ENCODE peak calls at places on chromosomes 2 and 18, in seven cellular contexts. Q is lower lobe of right lung, P is spleen, L is heart right ventricle, T is fibroblast of the aortic adventitia, X is cardiac fibroblast, G is body of pancreas. H is an unnamed sample.
A peak's percentile ranks its signal among the peaks of the same experiment; 100 is the strongest.

GRCh38 chr18:33113421-33113820 is 327.1 kb downstream of the CCDC178 start:
- DNase-seq in Q (no peak), P (no peak), L (no peak), T (no peak), X (no peak), G (no peak), H (no peak)

GRCh38 chr2:77296791-77297190 is 225.4 kb downstream of the LRRTM4 start:
- DNase-seq in Q (no peak), P (no peak), L (no peak), T (no peak), X (no peak), G (no peak), H (no peak)

GRCh38 chr2:202831241-202831997 is 40.1 kb downstream of the ICA1L start:
- DNase-seq in Q (no peak), P (no peak), L (no peak), T (peak; percentile 71), X (peak; percentile 74), G (peak; percentile 52), H (peak; percentile 78)

GRCh38 chr2:237968048-237968862 is 1.4 kb downstream of the UBE2F start:
- DNase-seq in Q (no peak), P (peak; percentile 80), L (no peak), T (peak; percentile 84), X (peak; percentile 76), G (peak; percentile 23), H (peak; percentile 88)

GRCh38 chr2:99905025-99905424 is 237.4 kb downstream of the AFF3 start:
- DNase-seq in Q (no peak), P (no peak), L (no peak), T (no peak), X (no peak), G (no peak), H (no peak)

GRCh38 chr2:152509772-152510491 is 175.0 kb downstream of the FMNL2 start:
- DNase-seq in Q (no peak), P (no peak), L (no peak), T (no peak), X (no peak), G (no peak), H (no peak)

GRCh38 chr18:48795696-48796095 is 155.1 kb downstream of the SMAD7 start:
- DNase-seq in Q (no peak), P (peak; percentile 15), L (no peak), T (no peak), X (no peak), G (no peak), H (no peak)

GRCh38 chr18:1585881-1586488 is 681.3 kb downstream of the ADCYAP1 start:
- DNase-seq in Q (no peak), P (no peak), L (no peak), T (peak; percentile 58), X (peak; percentile 45), G (no peak), H (peak; percentile 62)

GRCh38 chr2:205321240-205321639 is 361.1 kb upstream of the NRP2 start:
- DNase-seq in Q (no peak), P (no peak), L (no peak), T (peak; percentile 78), X (peak; percentile 72), G (no peak), H (peak; percentile 71)

GRCh38 chr2:237227190-237227988 is 141.7 kb downstream of the COPS8 start:
- DNase-seq in Q (no peak), P (no peak), L (no peak), T (peak; percentile 95), X (peak; percentile 95), G (no peak), H (peak; percentile 92)

GRCh38 chr2:36343601-36344000 is 12.0 kb upstream of the CRIM1 start:
- DNase-seq in Q (no peak), P (no peak), L (no peak), T (no peak), X (peak; percentile 44), G (no peak), H (no peak)

GRCh38 chr2:21052044-21052443 is 8.2 kb upstream of the APOB start:
- DNase-seq in Q (no peak), P (no peak), L (no peak), T (no peak), X (no peak), G (no peak), H (no peak)

GRCh38 chr2:21054011-21054410 is 10.1 kb upstream of the APOB start:
- DNase-seq in Q (no peak), P (no peak), L (no peak), T (no peak), X (no peak), G (no peak), H (no peak)

GRCh38 chr2:21057097-21057496 is 13.2 kb upstream of the APOB start:
- DNase-seq in Q (no peak), P (no peak), L (no peak), T (no peak), X (no peak), G (no peak), H (no peak)

GRCh38 chr2:21055879-21056790 is 12.3 kb upstream of the APOB start:
- DNase-seq in Q (no peak), P (no peak), L (no peak), T (no peak), X (no peak), G (no peak), H (no peak)

GRCh38 chr2:21055451-21055850 is 11.6 kb upstream of the APOB start:
- DNase-seq in Q (no peak), P (no peak), L (no peak), T (no peak), X (no peak), G (no peak), H (no peak)
- H3K4me3 ChIP-seq in Q (no peak overlapping the region), P (no peak overlapping the region), L (no peak overlapping the region), T (no peak overlapping the region), X (no peak overlapping the region), G (no peak overlapping the region), H (no peak overlapping the region)

GRCh38 chr2:12173271-12173942 is 427.0 kb downstream of the LPIN1 start:
- DNase-seq in Q (no peak), P (no peak), L (no peak), T (peak; percentile 22), X (peak; percentile 26), G (no peak), H (peak; percentile 61)
- TF ChIP-seq CTCF in Q (no peak), P (no peak), L (no peak), T (peak; percentile 47), X (peak; percentile 44), G (no peak), H (peak; percentile 75)

GRCh38 chr2:173359231-173359630 is 4.6 kb downstream of the CDCA7 start:
- DNase-seq in Q (no peak), P (no peak), L (no peak), T (no peak), X (no peak), G (no peak), H (peak; percentile 7)

GRCh38 chr2:173355132-173355865 is 627 bp downstream of the CDCA7 start:
- DNase-seq in Q (peak; percentile 61), P (peak; percentile 86), L (peak; percentile 37), T (peak; percentile 54), X (peak; percentile 57), G (peak; percentile 41), H (peak; percentile 59)

GRCh38 chr2:173358617-173359016 is 3.9 kb downstream of the CDCA7 start:
- DNase-seq in Q (no peak), P (no peak), L (no peak), T (no peak), X (no peak), G (no peak), H (no peak)

GRCh38 chr2:173355866-173356508 is 1.3 kb downstream of the CDCA7 start:
- DNase-seq in Q (no peak), P (no peak), L (no peak), T (no peak), X (no peak), G (no peak), H (no peak)

DNA sequence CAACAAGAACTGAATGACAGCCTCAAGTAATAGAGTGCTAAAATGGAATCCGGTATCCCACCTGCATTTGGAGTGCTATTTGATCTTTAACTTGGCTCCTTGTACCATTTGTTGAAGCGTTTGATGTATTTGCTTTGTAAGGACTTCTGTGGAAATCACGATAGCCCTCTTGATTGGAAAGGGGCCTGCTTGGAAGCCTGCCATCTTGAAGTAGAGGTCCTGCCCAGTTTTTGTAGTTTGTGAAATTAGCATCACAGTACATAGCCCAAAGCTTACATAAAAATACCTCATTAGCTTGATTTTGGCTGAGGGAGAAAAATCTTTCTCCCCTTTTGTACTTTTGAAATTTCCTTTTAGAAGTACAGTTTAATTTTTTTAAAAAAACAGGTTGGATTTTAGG is 2.7 kb downstream of the CDCA7 start:
- DNase-seq in Q (no peak), P (no peak), L (no peak), T (peak; percentile 2), X (no peak), G (no peak), H (no peak)
- H3K4me3 ChIP-seq in Q (no peak overlapping the region), P (no peak overlapping the region), L (no peak overlapping the region), T (no peak overlapping the region), X (no peak overlapping the region), G (no peak overlapping the region), H (no peak overlapping the region)

DNA sequence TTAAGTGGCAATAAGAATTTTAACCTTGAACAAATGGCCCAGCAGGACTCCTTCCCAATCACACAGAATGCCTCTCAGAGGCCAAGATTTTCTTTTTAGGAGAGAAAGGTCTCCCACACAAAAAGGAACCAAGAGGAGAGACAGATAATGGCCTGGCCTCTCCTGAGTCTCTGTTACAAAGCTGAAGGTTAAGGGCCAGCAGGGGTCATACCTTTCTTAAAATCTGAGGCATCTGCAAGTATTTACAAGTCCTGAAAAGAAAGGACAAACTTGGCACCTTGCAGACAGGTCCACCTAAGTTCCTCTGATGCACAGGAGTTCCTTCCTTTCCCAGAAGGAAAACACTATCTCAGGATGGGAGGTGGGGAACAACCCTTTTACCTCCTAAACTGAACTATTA is 142.3 kb downstream of the TMEM163 start:
- DNase-seq in Q (no peak), P (no peak), L (no peak), T (no peak), X (no peak), G (no peak), H (no peak)
- TF ChIP-seq CTCF in Q (no peak), P (no peak), L (no peak), T (no peak), X (no peak), G (no peak), H (no peak)

GRCh38 chr18:76484749-76485387 is 10.2 kb downstream of the ZNF516 start:
- DNase-seq in Q (no peak), P (no peak), L (no peak), T (no peak), X (no peak), G (no peak), H (no peak)
- H3K4me3 ChIP-seq in Q (no peak overlapping the region), P (no peak overlapping the region), L (no peak overlapping the region), T (no peak overlapping the region), X (no peak overlapping the region), G (no peak overlapping the region), H (no peak overlapping the region)

GRCh38 chr2:220279372-220279771 is 651.9 kb downstream of the SLC4A3 start:
- DNase-seq in Q (no peak), P (no peak), L (no peak), T (peak; percentile 94), X (peak; percentile 79), G (no peak), H (peak; percentile 61)
- TF ChIP-seq CTCF in Q (no peak), P (no peak), L (no peak), T (no peak), X (no peak), G (no peak), H (no peak)

GRCh38 chr18:500230-500555 is 308 bp downstream of the COLEC12 start:
- DNase-seq in Q (no peak), P (no peak), L (no peak), T (peak; percentile 69), X (no peak), G (peak; percentile 20), H (no peak)
- H3K4me3 ChIP-seq in Q (peak overlapping the region; percentile 64), P (peak overlapping the region; percentile 37), L (peak overlapping the region; percentile 57), T (peak overlapping the region; percentile 74), X (peak overlapping the region; percentile 72), G (no peak overlapping the region), H (peak overlapping the region; percentile 44)

H was measured in choroid plexus epithelial cell.